ENCODE peak calls at places on chromosome 21, in seven cellular contexts. One of them, this sample, is unnamed.

GRCh38 chr21:44458971-44459711 is 3.8 kb downstream of the LRRC3 start:
- DNase-seq in dermis microvascular lymphatic vessel endothelial cell: no peak
- DNase-seq in glutamatergic neuron: no peak
- DNase-seq in effector CD4-positive, alpha-beta T cell: no peak
- DNase-seq in A549: no peak
- DNase-seq in mucosa of descending colon: peak; percentile 22
- DNase-seq in HepG2: no peak
- DNase-seq in this sample: no peak

GRCh38 chr21:45423201-45423955 is 18.4 kb downstream of the COL18A1 start:
- DNase-seq in dermis microvascular lymphatic vessel endothelial cell: no peak
- DNase-seq in glutamatergic neuron: no peak
- DNase-seq in effector CD4-positive, alpha-beta T cell: no peak
- DNase-seq in A549: no peak
- DNase-seq in mucosa of descending colon: peak; percentile 12
- DNase-seq in HepG2: peak; percentile 87
- DNase-seq in this sample: no peak

GRCh38 chr21:34579411-34579810 is 35.5 kb downstream of the RCAN1 start:
- DNase-seq in dermis microvascular lymphatic vessel endothelial cell: no peak
- DNase-seq in glutamatergic neuron: no peak
- DNase-seq in effector CD4-positive, alpha-beta T cell: no peak
- DNase-seq in A549: no peak
- DNase-seq in mucosa of descending colon: no peak
- DNase-seq in HepG2: no peak
- DNase-seq in this sample: no peak

GRCh38 chr21:41164052-41164451 is 3.9 kb upstream of the BACE2 start:
- DNase-seq in dermis microvascular lymphatic vessel endothelial cell: no peak
- DNase-seq in glutamatergic neuron: no peak
- DNase-seq in effector CD4-positive, alpha-beta T cell: no peak
- DNase-seq in A549: no peak
- DNase-seq in mucosa of descending colon: no peak
- DNase-seq in HepG2: no peak
- DNase-seq in this sample: no peak

GRCh38 chr21:34900376-34900775 is 148.7 kb downstream of the RUNX1 start:
- DNase-seq in dermis microvascular lymphatic vessel endothelial cell: no peak
- DNase-seq in glutamatergic neuron: no peak
- DNase-seq in effector CD4-positive, alpha-beta T cell: no peak
- DNase-seq in A549: no peak
- DNase-seq in mucosa of descending colon: no peak
- DNase-seq in HepG2: no peak
- DNase-seq in this sample: no peak

GRCh38 chr21:45324430-45325205 is 36.9 kb upstream of the POFUT2 start:
- DNase-seq in dermis microvascular lymphatic vessel endothelial cell: no peak
- DNase-seq in glutamatergic neuron: peak; percentile 60
- DNase-seq in effector CD4-positive, alpha-beta T cell: no peak
- DNase-seq in A549: peak; percentile 67
- DNase-seq in mucosa of descending colon: peak; percentile 16
- DNase-seq in HepG2: no peak
- DNase-seq in this sample: no peak

GRCh38 chr21:40752125-40752524 is 94.8 kb downstream of the DSCAM start:
- DNase-seq in dermis microvascular lymphatic vessel endothelial cell: no peak
- DNase-seq in glutamatergic neuron: no peak
- DNase-seq in effector CD4-positive, alpha-beta T cell: no peak
- DNase-seq in A549: no peak
- DNase-seq in mucosa of descending colon: no peak
- DNase-seq in HepG2: no peak
- DNase-seq in this sample: no peak

GRCh38 chr21:14491269-14491681 is 54.8 kb downstream of the SAMSN1 start:
- DNase-seq in dermis microvascular lymphatic vessel endothelial cell: no peak
- DNase-seq in glutamatergic neuron: no peak
- DNase-seq in effector CD4-positive, alpha-beta T cell: no peak
- DNase-seq in A549: no peak
- DNase-seq in mucosa of descending colon: no peak
- DNase-seq in HepG2: no peak
- DNase-seq in this sample: no peak

GRCh38 chr21:32378956-32379355 is 13.9 kb downstream of the URB1 start:
- DNase-seq in dermis microvascular lymphatic vessel endothelial cell: no peak
- DNase-seq in glutamatergic neuron: no peak
- DNase-seq in effector CD4-positive, alpha-beta T cell: no peak
- DNase-seq in A549: no peak
- DNase-seq in mucosa of descending colon: no peak
- DNase-seq in HepG2: no peak
- DNase-seq in this sample: no peak

This sample was measured in hippocampal formation.